ENCODE peak calls at places on chromosome 12, in seven cellular contexts. X, W, R, Y, C, M and S are unnamed samples.

GRCh38 chr12:104596876-104597833 is 140.4 kb downstream of the CHST11 start:
- DNase-seq in R (no peak), X (no peak), M (no peak), Y (no peak), W (no peak), C (no peak), S (no peak)

GRCh38 chr12:6345319-6346071 is 3.6 kb upstream of the TNFRSF1A start:
- DNase-seq in X (peak; percentile 81), Y (peak; percentile 73), W (peak; percentile 70), M (peak; percentile 47), C (peak; percentile 75), R (no peak), S (no peak)

GRCh38 chr12:111448831-111449790 is 43.4 kb downstream of the SH2B3 start:
- DNase-seq in C (no peak), M (peak; percentile 42), W (no peak), R (no peak), Y (no peak), X (no peak), S (no peak)

GRCh38 chr12:130013771-130014484 is 110.1 kb upstream of the TMEM132D start:
- DNase-seq in X (peak; percentile 11), M (peak; percentile 97), Y (no peak), W (no peak), R (peak; percentile 79), C (no peak), S (no peak)

GRCh38 chr12:20018406-20018805 is 349.9 kb upstream of the PDE3A start:
- DNase-seq in M (no peak), R (no peak), C (no peak), W (no peak), Y (no peak), X (no peak), S (no peak)

GRCh38 chr12:103705927-103706326 is 118.9 kb downstream of the STAB2 start:
- DNase-seq in X (no peak), M (peak; percentile 67), C (no peak), R (no peak), Y (no peak), W (no peak), S (no peak)

GRCh38 chr12:89856431-89856830 is 147.8 kb upstream of the ATP2B1 start:
- DNase-seq in R (no peak), X (peak; percentile 16), W (no peak), C (no peak), M (no peak), Y (no peak), S (no peak)

GRCh38 chr12:31405021-31405420 is 79.1 kb upstream of the SINHCAF start:
- DNase-seq in R (no peak), W (no peak), M (no peak), C (no peak), X (no peak), Y (no peak), S (no peak)

GRCh38 chr12:55696796-55697462 is 10.8 kb downstream of the ITGA7 start:
- DNase-seq in Y (no peak), X (no peak), W (no peak), C (no peak), R (no peak), M (no peak), S (no peak)

GRCh38 chr12:105523164-105524057 is 192.9 kb downstream of the C12orf75 start:
- DNase-seq in W (no peak), M (no peak), Y (no peak), X (no peak), R (no peak), C (no peak), S (no peak)

GRCh38 chr12:118360785-118361404 is 11.8 kb downstream of the TAOK3 start:
- DNase-seq in R (no peak), C (no peak), M (no peak), X (peak; percentile 54), Y (no peak), W (no peak), S (no peak)

GRCh38 chr12:63354919-63355318 is 203.9 kb upstream of the AVPR1A start:
- DNase-seq in W (no peak), X (no peak), Y (no peak), R (no peak), M (no peak), C (no peak), S (no peak)

GRCh38 chr12:131105736-131106356 is 152.1 kb downstream of the ADGRD1 start:
- DNase-seq in W (peak; percentile 75), C (no peak), Y (peak; percentile 37), M (peak; percentile 41), R (no peak), X (no peak), S (no peak)

GRCh38 chr12:131103614-131104463 is 150.1 kb downstream of the ADGRD1 start:
- DNase-seq in Y (peak; percentile 48), C (peak; percentile 24), W (no peak), M (peak; percentile 54), R (no peak), X (no peak), S (no peak)

GRCh38 chr12:131104464-131105350 is 151.0 kb downstream of the ADGRD1 start:
- DNase-seq in C (peak; percentile 82), W (peak; percentile 78), M (peak; percentile 98), R (peak; percentile 94), X (peak; percentile 5), Y (peak; percentile 87), S (peak; percentile 66)

GRCh38 chr12:131106542-131106941 is 152.8 kb downstream of the ADGRD1 start:
- DNase-seq in W (no peak), C (no peak), M (peak; percentile 39), Y (peak; percentile 33), X (no peak), R (no peak), S (no peak)

DNA sequence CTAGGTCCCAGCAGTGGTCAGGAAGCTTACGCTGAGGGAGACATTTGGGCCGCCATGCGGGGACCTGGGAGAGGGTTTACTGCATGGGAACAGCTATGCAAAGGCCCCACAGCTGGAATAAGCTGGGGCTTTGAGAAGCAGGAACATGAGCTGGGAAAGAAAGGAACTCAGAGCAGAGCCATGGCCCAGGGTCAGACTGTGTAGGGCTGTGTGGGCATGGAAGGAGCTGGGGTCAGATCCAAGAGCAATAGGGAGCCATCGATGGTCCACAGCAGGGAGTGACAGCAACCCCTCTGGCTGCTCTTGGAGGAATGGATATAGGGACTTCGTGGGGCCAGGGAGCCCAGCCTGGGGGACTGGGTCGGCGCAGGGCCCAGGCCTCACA is 151.6 kb downstream of the ADGRD1 start:
- DNase-seq in X (no peak), C (peak; percentile 19), W (no peak), M (no peak), Y (peak; percentile 35), R (no peak), S (no peak)
- H3K9me3 ChIP-seq in X (peaks cover 25% of the 10 kb centered on the region), C (no peaks in the 10 kb centered on the region), W (no peaks in the 10 kb centered on the region), M (no peaks in the 10 kb centered on the region), Y (no peaks in the 10 kb centered on the region), R (no peaks in the 10 kb centered on the region), S (no peaks in the 10 kb centered on the region)

DNA sequence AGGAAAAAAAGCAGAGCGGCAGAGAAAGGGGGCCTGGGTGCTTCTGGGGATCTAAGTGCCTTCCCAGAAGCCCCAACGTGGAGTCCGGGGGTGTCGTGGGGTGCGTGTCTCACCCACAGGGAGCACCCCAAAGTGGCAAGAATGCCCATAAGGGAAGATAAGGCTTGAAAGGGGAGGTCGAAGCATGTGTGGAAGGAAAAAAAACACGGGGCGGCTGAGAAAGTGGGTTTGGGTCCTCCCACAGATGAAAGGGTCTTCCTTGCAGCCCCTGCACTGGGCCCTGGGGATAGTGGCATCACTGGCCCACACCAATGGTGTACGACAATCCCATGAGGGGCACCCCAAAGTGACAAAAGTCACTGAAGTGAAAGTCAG is 275.5 kb downstream of the ALG10 start:
- DNase-seq in Y (peak; percentile 22), C (peak; percentile 17), W (no peak), R (peak; percentile 18), M (no peak), X (no peak), S (no peak)
- H3K9me3 ChIP-seq in Y (no peaks in the 10 kb centered on the region), C (peaks cover 41% of the 10 kb centered on the region), W (no peaks in the 10 kb centered on the region), R (no peaks in the 10 kb centered on the region), M (peaks cover 71% of the 10 kb centered on the region), X (peaks cover 83% of the 10 kb centered on the region), S (no peaks in the 10 kb centered on the region)

DNA sequence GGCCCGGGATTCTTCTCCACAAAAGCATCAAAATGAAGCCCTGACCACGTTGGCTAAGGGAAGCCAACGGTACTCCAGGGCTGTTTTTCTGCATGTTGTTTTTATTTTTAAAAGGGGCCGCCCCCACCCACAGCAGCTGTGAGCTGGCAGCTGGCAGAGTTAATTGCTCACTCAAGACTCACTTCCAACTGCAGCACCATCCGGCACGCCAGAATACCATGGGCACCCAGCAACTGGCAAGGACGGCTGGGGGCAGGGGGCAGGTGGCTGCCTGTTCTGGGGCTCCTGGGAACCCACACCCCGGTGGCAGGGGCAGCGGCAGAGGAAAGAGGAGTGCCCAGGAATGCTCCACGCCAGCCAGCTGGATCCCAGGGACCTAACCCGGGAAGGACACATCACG is 44.3 kb downstream of the NCOR2 start:
- DNase-seq in M (no peak), C (no peak), W (no peak), R (no peak), Y (no peak), X (peak; percentile 69), S (no peak)
- H3K9me3 ChIP-seq in M (no peaks in the 10 kb centered on the region), C (no peaks in the 10 kb centered on the region), W (no peaks in the 10 kb centered on the region), R (no peaks in the 10 kb centered on the region), Y (no peaks in the 10 kb centered on the region), X (no peaks in the 10 kb centered on the region), S (no peaks in the 10 kb centered on the region)

DNA sequence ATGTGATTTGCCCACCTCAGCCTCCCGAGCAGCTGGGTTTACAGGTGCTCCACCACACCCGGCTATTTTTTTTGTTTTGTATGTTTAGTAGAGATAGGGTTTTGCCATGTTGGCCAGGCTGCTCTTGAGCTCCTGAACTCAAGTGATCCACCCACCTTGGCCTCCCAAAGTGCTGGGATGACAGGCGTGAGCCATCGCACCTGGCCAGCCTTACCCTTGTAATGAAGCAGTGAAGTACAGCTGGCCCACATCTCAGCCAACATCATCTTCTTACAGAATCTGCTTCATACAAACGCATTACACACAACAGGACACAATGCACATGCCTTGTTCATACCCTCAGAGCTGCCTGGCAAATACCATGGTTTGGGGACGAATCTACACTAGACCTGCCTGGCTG is 31.3 kb upstream of the CHFR start:
- DNase-seq in W (no peak), R (no peak), C (no peak), X (no peak), Y (no peak), M (no peak), S (no peak)
- H3K9me3 ChIP-seq in W (peaks cover 30% of the 10 kb centered on the region), R (no peaks in the 10 kb centered on the region), C (peaks cover 22% of the 10 kb centered on the region), X (peaks cover 56% of the 10 kb centered on the region), Y (no peaks in the 10 kb centered on the region), M (peaks cover 74% of the 10 kb centered on the region), S (peaks cover 17% of the 10 kb centered on the region)

GRCh38 chr12:52754135-52754534 is 23.0 kb downstream of the KRT76 start:
- DNase-seq in W (no peak), C (no peak), Y (no peak), R (no peak), M (no peak), X (no peak), S (no peak)
- H3K9me3 ChIP-seq in W (no peaks in the 10 kb centered on the region), C (no peaks in the 10 kb centered on the region), Y (no peaks in the 10 kb centered on the region), R (no peaks in the 10 kb centered on the region), M (no peaks in the 10 kb centered on the region), X (no peaks in the 10 kb centered on the region), S (no peaks in the 10 kb centered on the region)